ENCODE peak calls at places on chromosomes 4 and X, in six cellular contexts. One of them, this sample, is unnamed.

GRCh38 chrX:111244238-111244750 is 26.0 kb downstream of the CAPN6 start:
- DNase-seq in SK-N-SH: peak
- DNase-seq in H1: no peak
- DNase-seq in K562: peak
- DNase-seq in endothelial cell of umbilical vein: no peak
- DNase-seq in HCT116: peak
- DNase-seq in this sample: no peak

GRCh38 chrX:135384161-135384836 is 37.4 kb upstream of the SMIM10L2A start:
- DNase-seq in SK-N-SH: no peak
- DNase-seq in H1: no peak
- DNase-seq in K562: no peak
- DNase-seq in endothelial cell of umbilical vein: no peak
- DNase-seq in HCT116: no peak
- DNase-seq in this sample: no peak

GRCh38 chr4:142080960-142081359 is 444.6 kb downstream of the IL15 start:
- DNase-seq in SK-N-SH: no peak
- DNase-seq in H1: no peak
- DNase-seq in K562: no peak
- DNase-seq in endothelial cell of umbilical vein: no peak
- DNase-seq in HCT116: no peak
- DNase-seq in this sample: no peak

GRCh38 chr4:138259801-138260200 is 17.7 kb upstream of the SLC7A11 start:
- DNase-seq in SK-N-SH: no peak
- DNase-seq in H1: no peak
- DNase-seq in K562: no peak
- DNase-seq in endothelial cell of umbilical vein: peak
- DNase-seq in HCT116: peak
- DNase-seq in this sample: peak

GRCh38 chr4:78360466-78360865 is 191.1 kb upstream of the ANXA3 start:
- DNase-seq in SK-N-SH: no peak
- DNase-seq in H1: no peak
- DNase-seq in K562: no peak
- DNase-seq in endothelial cell of umbilical vein: no peak
- DNase-seq in HCT116: no peak
- DNase-seq in this sample: no peak

GRCh38 chr4:2257361-2258001 is 4.4 kb downstream of the MXD4 start:
- DNase-seq in SK-N-SH: peak
- DNase-seq in H1: peak
- DNase-seq in K562: no peak
- DNase-seq in endothelial cell of umbilical vein: no peak
- DNase-seq in HCT116: no peak
- DNase-seq in this sample: no peak

GRCh38 chrX:16918979-16919378 is 27.5 kb upstream of the REPS2 start:
- DNase-seq in SK-N-SH: no peak
- DNase-seq in H1: no peak
- DNase-seq in K562: no peak
- DNase-seq in endothelial cell of umbilical vein: no peak
- DNase-seq in HCT116: no peak
- DNase-seq in this sample: no peak

GRCh38 chr4:77586953-77587383 is 18.7 kb upstream of the CXCL13 start:
- DNase-seq in SK-N-SH: no peak
- DNase-seq in H1: no peak
- DNase-seq in K562: no peak
- DNase-seq in endothelial cell of umbilical vein: no peak
- DNase-seq in HCT116: no peak
- DNase-seq in this sample: no peak

GRCh38 chrX:116605576-116605975 is 142.8 kb upstream of the CT83 start:
- DNase-seq in SK-N-SH: no peak
- DNase-seq in H1: no peak
- DNase-seq in K562: no peak
- DNase-seq in endothelial cell of umbilical vein: no peak
- DNase-seq in HCT116: no peak
- DNase-seq in this sample: no peak

GRCh38 chr4:73885570-73886230 is 16.5 kb downstream of the CXCL1 start:
- DNase-seq in SK-N-SH: no peak
- DNase-seq in H1: no peak
- DNase-seq in K562: peak
- DNase-seq in endothelial cell of umbilical vein: no peak
- DNase-seq in HCT116: no peak
- DNase-seq in this sample: no peak

GRCh38 chrX:74422029-74422352 is 698 bp downstream of the SLC16A2 start:
- DNase-seq in SK-N-SH: peak
- DNase-seq in H1: no peak
- DNase-seq in K562: no peak
- DNase-seq in endothelial cell of umbilical vein: no peak
- DNase-seq in HCT116: no peak
- DNase-seq in this sample: no peak

GRCh38 chr4:7135389-7135746 is 57.0 kb upstream of the SORCS2 start:
- DNase-seq in SK-N-SH: no peak
- DNase-seq in H1: no peak
- DNase-seq in K562: no peak
- DNase-seq in endothelial cell of umbilical vein: peak
- DNase-seq in HCT116: no peak
- DNase-seq in this sample: no peak

GRCh38 chr4:85431156-85431555 is 43.8 kb upstream of the ARHGAP24 start:
- DNase-seq in SK-N-SH: no peak
- DNase-seq in H1: no peak
- DNase-seq in K562: no peak
- DNase-seq in endothelial cell of umbilical vein: no peak
- DNase-seq in HCT116: no peak
- DNase-seq in this sample: no peak
- H3K27ac ChIP-seq in SK-N-SH: no peak
- H3K27ac ChIP-seq in H1: no peak
- H3K27ac ChIP-seq in K562: no peak
- H3K27ac ChIP-seq in endothelial cell of umbilical vein: no peak
- H3K27ac ChIP-seq in HCT116: no peak
- H3K27ac ChIP-seq in this sample: no peak

GRCh38 chr4:30656828-30657227 is 63.3 kb upstream of the PCDH7 start:
- DNase-seq in SK-N-SH: no peak
- DNase-seq in H1: no peak
- DNase-seq in K562: no peak
- DNase-seq in endothelial cell of umbilical vein: no peak
- DNase-seq in HCT116: no peak
- DNase-seq in this sample: no peak
- TF ChIP-seq POLR2AphosphoS5 in SK-N-SH: no peak
- TF ChIP-seq POLR2AphosphoS5 in H1: no peak
- TF ChIP-seq POLR2AphosphoS5 in K562: no peak
- TF ChIP-seq POLR2AphosphoS5 in endothelial cell of umbilical vein: no peak
- TF ChIP-seq POLR2AphosphoS5 in HCT116: no peak
- TF ChIP-seq POLR2AphosphoS5 in this sample: no peak

DNA sequence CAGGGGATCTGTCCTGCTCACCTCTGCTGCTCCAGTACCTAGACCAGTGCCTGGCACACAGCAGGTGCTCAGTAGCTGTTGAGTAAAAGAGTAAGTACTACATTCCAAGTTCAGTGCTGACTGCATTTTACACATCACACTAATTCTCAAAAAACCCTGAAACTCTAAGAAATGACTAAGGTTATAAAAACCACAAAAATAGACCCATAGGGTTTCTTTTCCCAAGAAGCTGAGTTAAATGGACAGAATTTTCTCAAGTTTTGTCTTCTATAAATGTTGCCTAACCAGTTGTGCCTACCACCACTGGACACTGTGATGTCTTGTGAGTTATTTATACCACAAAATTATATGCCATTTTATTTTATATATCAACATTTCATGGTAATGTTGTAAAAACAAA is 78.9 kb upstream of the RXFP1 start:
- DNase-seq in SK-N-SH: no peak
- DNase-seq in H1: no peak
- DNase-seq in K562: no peak
- DNase-seq in endothelial cell of umbilical vein: no peak
- DNase-seq in HCT116: no peak
- DNase-seq in this sample: no peak
- H3K9ac ChIP-seq in SK-N-SH: no peak
- H3K9ac ChIP-seq in H1: no peak
- H3K9ac ChIP-seq in K562: no peak
- H3K9ac ChIP-seq in endothelial cell of umbilical vein: no peak
- H3K9ac ChIP-seq in HCT116: no peak
- H3K9ac ChIP-seq in this sample: no peak

GRCh38 chrX:149993989-149994388 is 55.7 kb upstream of the EOLA2 start:
- DNase-seq in SK-N-SH: no peak
- DNase-seq in H1: no peak
- DNase-seq in K562: no peak
- DNase-seq in endothelial cell of umbilical vein: no peak
- DNase-seq in HCT116: no peak
- DNase-seq in this sample: no peak
- H3K27ac ChIP-seq in SK-N-SH: no peak
- H3K27ac ChIP-seq in H1: no peak
- H3K27ac ChIP-seq in K562: no peak
- H3K27ac ChIP-seq in endothelial cell of umbilical vein: no peak
- H3K27ac ChIP-seq in HCT116: no peak
- H3K27ac ChIP-seq in this sample: no peak

GRCh38 chr4:140125374-140125773 is 28.6 kb downstream of the MAML3 start:
- DNase-seq in SK-N-SH: no peak
- DNase-seq in H1: no peak
- DNase-seq in K562: no peak
- DNase-seq in endothelial cell of umbilical vein: no peak
- DNase-seq in HCT116: no peak
- DNase-seq in this sample: no peak

GRCh38 chr4:140126261-140126660 is 27.7 kb downstream of the MAML3 start:
- DNase-seq in SK-N-SH: no peak
- DNase-seq in H1: no peak
- DNase-seq in K562: no peak
- DNase-seq in endothelial cell of umbilical vein: peak
- DNase-seq in HCT116: no peak
- DNase-seq in this sample: no peak

GRCh38 chr4:140123666-140124377 is 30.2 kb downstream of the MAML3 start:
- DNase-seq in SK-N-SH: no peak
- DNase-seq in H1: no peak
- DNase-seq in K562: no peak
- DNase-seq in endothelial cell of umbilical vein: no peak
- DNase-seq in HCT116: no peak
- DNase-seq in this sample: no peak

GRCh38 chr4:140118931-140119640 is 34.9 kb downstream of the MAML3 start:
- DNase-seq in SK-N-SH: no peak
- DNase-seq in H1: no peak
- DNase-seq in K562: no peak
- DNase-seq in endothelial cell of umbilical vein: no peak
- DNase-seq in HCT116: no peak
- DNase-seq in this sample: no peak

GRCh38 chr4:140122891-140123290 is 31.1 kb downstream of the MAML3 start:
- DNase-seq in SK-N-SH: no peak
- DNase-seq in H1: no peak
- DNase-seq in K562: no peak
- DNase-seq in endothelial cell of umbilical vein: no peak
- DNase-seq in HCT116: no peak
- DNase-seq in this sample: no peak
- TF ChIP-seq POLR2AphosphoS5 in SK-N-SH: no peak
- TF ChIP-seq POLR2AphosphoS5 in H1: no peak
- TF ChIP-seq POLR2AphosphoS5 in K562: no peak
- TF ChIP-seq POLR2AphosphoS5 in endothelial cell of umbilical vein: no peak
- TF ChIP-seq POLR2AphosphoS5 in HCT116: no peak
- TF ChIP-seq POLR2AphosphoS5 in this sample: no peak

GRCh38 chrX:1400049-1400448 is 8.1 kb upstream of the SLC25A6 start:
- DNase-seq in SK-N-SH: no peak
- DNase-seq in H1: no peak
- DNase-seq in K562: no peak
- DNase-seq in endothelial cell of umbilical vein: no peak
- DNase-seq in HCT116: no peak
- DNase-seq in this sample: no peak

GRCh38 chrX:1400731-1401471 is 9.0 kb upstream of the SLC25A6 start:
- DNase-seq in SK-N-SH: no peak
- DNase-seq in H1: peak
- DNase-seq in K562: peak
- DNase-seq in endothelial cell of umbilical vein: no peak
- DNase-seq in HCT116: peak
- DNase-seq in this sample: no peak

GRCh38 chrX:1398431-1399340 is 6.8 kb upstream of the SLC25A6 start:
- DNase-seq in SK-N-SH: peak
- DNase-seq in H1: no peak
- DNase-seq in K562: no peak
- DNase-seq in endothelial cell of umbilical vein: no peak
- DNase-seq in HCT116: no peak
- DNase-seq in this sample: no peak

GRCh38 chrX:1403228-1403627 is 11.3 kb upstream of the SLC25A6 start:
- DNase-seq in SK-N-SH: no peak
- DNase-seq in H1: no peak
- DNase-seq in K562: no peak
- DNase-seq in endothelial cell of umbilical vein: no peak
- DNase-seq in HCT116: no peak
- DNase-seq in this sample: no peak

GRCh38 chrX:1401611-1402430 is 9.9 kb upstream of the SLC25A6 start:
- DNase-seq in SK-N-SH: no peak
- DNase-seq in H1: no peak
- DNase-seq in K562: no peak
- DNase-seq in endothelial cell of umbilical vein: no peak
- DNase-seq in HCT116: no peak
- DNase-seq in this sample: no peak
- H3K9ac ChIP-seq in SK-N-SH: no peak
- H3K9ac ChIP-seq in H1: no peak
- H3K9ac ChIP-seq in K562: no peak
- H3K9ac ChIP-seq in endothelial cell of umbilical vein: no peak
- H3K9ac ChIP-seq in HCT116: no peak
- H3K9ac ChIP-seq in this sample: no peak

GRCh38 chr4:151321586-151321985 is 3.8 kb downstream of the SH3D19 start:
- DNase-seq in SK-N-SH: no peak
- DNase-seq in H1: no peak
- DNase-seq in K562: no peak
- DNase-seq in endothelial cell of umbilical vein: no peak
- DNase-seq in HCT116: no peak
- DNase-seq in this sample: no peak

GRCh38 chr4:151325320-151326246 is at the start of gene SH3D19:
- DNase-seq in SK-N-SH: peak
- DNase-seq in H1: peak
- DNase-seq in K562: no peak
- DNase-seq in endothelial cell of umbilical vein: peak
- DNase-seq in HCT116: peak
- DNase-seq in this sample: no peak

GRCh38 chr4:151322565-151322964 is 2.8 kb downstream of the SH3D19 start:
- DNase-seq in SK-N-SH: no peak
- DNase-seq in H1: no peak
- DNase-seq in K562: no peak
- DNase-seq in endothelial cell of umbilical vein: no peak
- DNase-seq in HCT116: no peak
- DNase-seq in this sample: no peak

GRCh38 chr4:151324449-151325319 is 721 bp downstream of the SH3D19 start:
- DNase-seq in SK-N-SH: peak
- DNase-seq in H1: peak
- DNase-seq in K562: peak
- DNase-seq in endothelial cell of umbilical vein: peak
- DNase-seq in HCT116: peak
- DNase-seq in this sample: no peak

GRCh38 chr4:151324124-151324448 is 1.3 kb downstream of the SH3D19 start:
- DNase-seq in SK-N-SH: no peak
- DNase-seq in H1: no peak
- DNase-seq in K562: no peak
- DNase-seq in endothelial cell of umbilical vein: no peak
- DNase-seq in HCT116: no peak
- DNase-seq in this sample: no peak
- H3K27ac ChIP-seq in SK-N-SH: peak
- H3K27ac ChIP-seq in H1: no peak
- H3K27ac ChIP-seq in K562: no peak
- H3K27ac ChIP-seq in endothelial cell of umbilical vein: peak
- H3K27ac ChIP-seq in HCT116: peak
- H3K27ac ChIP-seq in this sample: no peak